ENCODE peak calls at places on chromosome 5, in seven cellular contexts. W is aorta; C is keratinocyte; Q is CD8-positive, alpha-beta memory T cell; D is lung; L is WERI-Rb-1; P is fibroblast of lung. B is an unnamed sample.
A peak's percentile ranks its signal among the peaks of the same experiment; 100 is the strongest.

GRCh38 chr5:138468133-138468965 is 3.1 kb downstream of the EGR1 start:
- DNase-seq in W (no peak), C (no peak), Q (no peak), D (no peak), L (no peak), P (peak; percentile 29), B (no peak)

GRCh38 chr5:109705596-109705995 is 15.9 kb downstream of the MAN2A1 start:
- DNase-seq in W (no peak), C (no peak), Q (no peak), D (no peak), L (no peak), P (peak; percentile 83), B (no peak)

GRCh38 chr5:62614355-62614754 is 35.7 kb downstream of the LRRC70 start:
- DNase-seq in W (no peak), C (no peak), Q (no peak), D (no peak), L (no peak), P (no peak), B (no peak)

GRCh38 chr5:68460147-68460760 is 244.7 kb downstream of the PIK3R1 start:
- DNase-seq in W (no peak), C (no peak), Q (no peak), D (peak; percentile 36), L (peak; percentile 29), P (peak; percentile 59), B (no peak)

GRCh38 chr5:77177576-77177975 is 32.9 kb upstream of the PDE8B start:
- DNase-seq in W (no peak), C (no peak), Q (no peak), D (no peak), L (no peak), P (no peak), B (no peak)

GRCh38 chr5:86460519-86460918 is 157.2 kb upstream of the COX7C start:
- DNase-seq in W (no peak), C (no peak), Q (no peak), D (no peak), L (no peak), P (no peak), B (no peak)

GRCh38 chr5:60829490-60830266 is 14.4 kb downstream of the ELOVL7 start:
- DNase-seq in W (no peak), C (no peak), Q (no peak), D (peak; percentile 9), L (no peak), P (no peak), B (no peak)

GRCh38 chr5:59583810-59584562 is 309.5 kb downstream of the PDE4D start:
- DNase-seq in W (no peak), C (no peak), Q (no peak), D (no peak), L (no peak), P (no peak), B (no peak)

GRCh38 chr5:97107266-97107665 is 35.1 kb downstream of the LIX1 start:
- DNase-seq in W (no peak), C (no peak), Q (no peak), D (no peak), L (no peak), P (no peak), B (no peak)

GRCh38 chr5:141359790-141360426 is at the start of gene PCDHGB2:
- DNase-seq in W (no peak), C (no peak), Q (no peak), D (no peak), L (no peak), P (peak; percentile 43), B (no peak)
- H3K9me3 ChIP-seq in W (peaks cover 45% of the 10 kb centered on the region), C (peaks cover 15% of the 10 kb centered on the region), Q (peaks cover 7% of the 10 kb centered on the region), D (peaks cover 55% of the 10 kb centered on the region), L (peaks cover 23% of the 10 kb centered on the region), P (peaks cover 3% of the 10 kb centered on the region), B (peaks cover 8% of the 10 kb centered on the region)

GRCh38 chr5:141328231-141328630 is 2.1 kb upstream of the PCDHGA1 start:
- DNase-seq in W (no peak), C (no peak), Q (no peak), D (no peak), L (no peak), P (no peak), B (no peak)
- H3K9me3 ChIP-seq in W (peaks cover 24% of the 10 kb centered on the region), C (no peaks in the 10 kb centered on the region), Q (no peaks in the 10 kb centered on the region), D (peaks cover 46% of the 10 kb centered on the region), L (peaks cover 15% of the 10 kb centered on the region), P (no peaks in the 10 kb centered on the region), B (peaks cover 14% of the 10 kb centered on the region)

DNA sequence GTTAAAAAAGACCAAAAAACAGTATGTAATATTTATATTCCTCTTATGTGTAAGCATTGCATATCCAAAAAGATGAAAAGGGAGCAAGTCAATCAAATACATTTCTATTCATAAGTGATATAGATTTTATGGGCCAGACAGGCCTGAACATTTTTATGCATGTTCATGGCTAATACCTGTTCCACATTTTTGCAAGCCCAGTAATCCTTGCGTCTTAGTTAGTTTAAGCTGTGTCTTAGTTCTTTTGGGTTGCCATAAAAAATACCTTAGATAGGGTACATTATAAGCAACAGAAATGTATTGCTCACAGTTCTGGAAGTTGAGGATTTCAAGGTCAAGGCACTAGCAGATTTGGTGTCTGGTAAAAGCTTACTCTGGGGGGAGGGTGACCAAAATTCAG is 342.1 kb downstream of the TAF11L14 start:
- DNase-seq in W (no peak), C (no peak), Q (no peak), D (no peak), L (no peak), P (no peak), B (no peak)
- H3K9me3 ChIP-seq in W (no peaks in the 10 kb centered on the region), C (no peaks in the 10 kb centered on the region), Q (no peaks in the 10 kb centered on the region), D (no peaks in the 10 kb centered on the region), L (no peaks in the 10 kb centered on the region), P (no peaks in the 10 kb centered on the region), B (no peaks in the 10 kb centered on the region)

GRCh38 chr5:141422742-141423291 is 2.0 kb downstream of the PCDHGA11 start:
- DNase-seq in W (no peak), C (no peak), Q (no peak), D (no peak), L (no peak), P (no peak), B (no peak)

GRCh38 chr5:141420855-141421488 is at the start of gene PCDHGA11:
- DNase-seq in W (no peak), C (no peak), Q (no peak), D (no peak), L (peak; percentile 30), P (peak; percentile 56), B (no peak)

GRCh38 chr5:141419074-141419880 is 1.6 kb upstream of the PCDHGA11 start:
- DNase-seq in W (no peak), C (no peak), Q (no peak), D (no peak), L (no peak), P (no peak), B (no peak)

DNA sequence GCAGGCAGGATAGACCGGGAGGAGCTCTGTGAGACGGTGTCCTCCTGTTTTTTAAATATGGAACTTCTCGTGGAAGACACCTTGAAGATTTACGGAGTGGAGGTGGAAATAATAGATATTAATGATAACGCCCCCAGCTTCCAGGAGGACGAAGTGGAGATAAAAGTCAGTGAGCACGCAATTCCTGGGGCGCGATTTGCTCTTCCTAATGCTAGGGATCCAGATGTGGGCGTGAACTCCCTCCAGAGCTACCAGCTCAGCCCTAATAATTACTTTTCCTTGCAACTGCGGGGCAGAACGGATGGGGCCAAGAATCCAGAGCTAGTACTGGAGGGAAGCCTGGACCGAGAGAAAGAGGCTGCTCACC is 621 bp downstream of the PCDHGA11 start:
- DNase-seq in W (no peak), C (no peak), Q (no peak), D (no peak), L (no peak), P (no peak), B (no peak)
- H3K9me3 ChIP-seq in W (peaks cover 40% of the 10 kb centered on the region), C (peaks cover 28% of the 10 kb centered on the region), Q (peaks cover 13% of the 10 kb centered on the region), D (peaks cover 53% of the 10 kb centered on the region), L (peaks cover 25% of the 10 kb centered on the region), P (peaks cover 11% of the 10 kb centered on the region), B (peaks cover 9% of the 10 kb centered on the region)

GRCh38 chr5:177186645-177187044 is 53.1 kb downstream of the NSD1 start:
- DNase-seq in W (no peak), C (no peak), Q (no peak), D (no peak), L (no peak), P (no peak), B (no peak)

GRCh38 chr5:177179431-177179830 is 45.9 kb downstream of the NSD1 start:
- DNase-seq in W (no peak), C (no peak), Q (no peak), D (no peak), L (no peak), P (no peak), B (no peak)

GRCh38 chr5:177185993-177186392 is 52.4 kb downstream of the NSD1 start:
- DNase-seq in W (no peak), C (no peak), Q (no peak), D (no peak), L (no peak), P (no peak), B (no peak)

GRCh38 chr5:177183142-177183541 is 49.6 kb downstream of the NSD1 start:
- DNase-seq in W (no peak), C (no peak), Q (no peak), D (no peak), L (no peak), P (no peak), B (no peak)

GRCh38 chr5:177183766-177184165 is 50.2 kb downstream of the NSD1 start:
- DNase-seq in W (no peak), C (no peak), Q (no peak), D (no peak), L (no peak), P (no peak), B (no peak)
- H3K9me3 ChIP-seq in W (no peaks in the 10 kb centered on the region), C (no peaks in the 10 kb centered on the region), Q (no peaks in the 10 kb centered on the region), D (no peaks in the 10 kb centered on the region), L (no peaks in the 10 kb centered on the region), P (no peaks in the 10 kb centered on the region), B (no peaks in the 10 kb centered on the region)

GRCh38 chr5:179114756-179115155 is 54.6 kb downstream of the ZNF354C start:
- DNase-seq in W (no peak), C (no peak), Q (no peak), D (no peak), L (no peak), P (no peak), B (no peak)
- H3K9me3 ChIP-seq in W (peaks cover 29% of the 10 kb centered on the region), C (peaks cover 9% of the 10 kb centered on the region), Q (no peaks in the 10 kb centered on the region), D (peaks cover 57% of the 10 kb centered on the region), L (no peaks in the 10 kb centered on the region), P (no peaks in the 10 kb centered on the region), B (peaks cover 3% of the 10 kb centered on the region)

GRCh38 chr5:9058666-9059065 is 487.2 kb downstream of the SEMA5A start:
- DNase-seq in W (no peak), C (no peak), Q (no peak), D (no peak), L (no peak), P (peak; percentile 30), B (no peak)
- H3K9me3 ChIP-seq in W (peaks cover 2% of the 10 kb centered on the region), C (no peaks in the 10 kb centered on the region), Q (no peaks in the 10 kb centered on the region), D (no peaks in the 10 kb centered on the region), L (no peaks in the 10 kb centered on the region), P (no peaks in the 10 kb centered on the region), B (peaks cover 3% of the 10 kb centered on the region)